ENCODE peak calls at places on chromosome 13, in nine cellular contexts. R is cerebellar nuclear complex; E is activated CD4-positive, alpha-beta T cell treated with anti-CD3 and anti-CD28 coated beads, Interleukin-2, amount 50 U/mL, for 48 hours; W is activated naive CD4-positive, alpha-beta T cell treated with anti-CD3 and anti-CD28 coated beads for 36 hours; M is brain pericyte; I is COR-L47; D is tibial artery; N is HFFc6; X is caudate nucleus. C is an unnamed sample.
A peak's percentile ranks its signal among the peaks of the same experiment; 100 is the strongest.

GRCh38 chr13:60482012-60482411 is 85.0 kb downstream of the TDRD3 start:
- DNase-seq in E (no peak), W (peak; percentile 29), M (no peak), R (no peak), D (no peak), I (no peak), N (no peak), X (no peak), C (no peak)

GRCh38 chr13:23960566-23961156 is 63.4 kb upstream of the C1QTNF9B start:
- DNase-seq in E (no peak), W (peak; percentile 40), X (no peak), R (no peak), M (no peak), D (no peak), N (peak; percentile 53), I (peak; percentile 55), C (peak; percentile 44)

GRCh38 chr13:34634443-34634842 is 307.6 kb upstream of the NBEA start:
- DNase-seq in M (no peak), D (no peak), R (no peak), N (no peak), W (no peak), X (no peak), I (no peak), E (no peak), C (no peak)

GRCh38 chr13:45055198-45055901 is 65.0 kb upstream of the GTF2F2 start:
- DNase-seq in I (no peak), N (peak; percentile 92), M (no peak), R (no peak), D (no peak), E (peak; percentile 59), W (peak; percentile 86), X (no peak), C (peak; percentile 86)

GRCh38 chr13:73940098-73940497 is 194.1 kb downstream of the KLF12 start:
- DNase-seq in R (no peak), E (no peak), D (no peak), I (no peak), N (no peak), W (no peak), M (no peak), X (no peak), C (no peak)

GRCh38 chr13:37701972-37702371 is 103.4 kb upstream of the POSTN start:
- DNase-seq in E (no peak), X (no peak), R (no peak), M (peak; percentile 38), N (peak; percentile 98), D (peak; percentile 59), I (no peak), W (no peak), C (peak; percentile 90)

GRCh38 chr13:54150851-54151250 is 1122.2 kb downstream of the OLFM4 start:
- DNase-seq in X (no peak), N (no peak), R (no peak), E (no peak), W (no peak), I (no peak), D (no peak), M (no peak), C (no peak)

GRCh38 chr13:99086149-99086868 is 108.4 kb upstream of the DOCK9 start:
- DNase-seq in W (peak; percentile 80), X (no peak), R (no peak), E (peak; percentile 60), N (peak; percentile 56), I (peak; percentile 48), D (peak; percentile 34), M (no peak), C (no peak)

GRCh38 chr13:108407495-108407894 is 138.0 kb downstream of the TNFSF13B start:
- DNase-seq in I (no peak), X (no peak), R (no peak), D (no peak), N (no peak), M (no peak), E (no peak), W (no peak), C (no peak)

GRCh38 chr13:59236309-59236939 is 927.3 kb downstream of the DIAPH3 start:
- DNase-seq in R (no peak), W (no peak), I (no peak), N (no peak), D (no peak), M (no peak), X (no peak), E (no peak), C (no peak)

GRCh38 chr13:22883961-22884360 is 296.8 kb upstream of the SGCG start:
- DNase-seq in X (no peak), I (no peak), N (no peak), W (no peak), E (no peak), D (no peak), R (no peak), M (no peak), C (no peak)

GRCh38 chr13:84655677-84656076 is 773.4 kb upstream of the SLITRK1 start:
- DNase-seq in R (no peak), X (no peak), W (no peak), M (no peak), N (peak; percentile 59), D (no peak), E (no peak), I (no peak), C (no peak)

C was measured in A172.